ENCODE peak calls at places on chromosomes 6 and 20, in nine cellular contexts. T, H, J, M, N, U, D, B and O are unnamed samples.

GRCh38 chr6:168640738-168641137 is 199.8 kb downstream of the SMOC2 start:
- DNase-seq in T (no peak), H (no peak), J (no peak), M (no peak), N (no peak), U (no peak), D (no peak), B (no peak), O (no peak)

GRCh38 chr6:160427312-160428068 is 79.3 kb downstream of the SLC22A3 start:
- DNase-seq in T (no peak), H (no peak), J (no peak), M (no peak), N (no peak), U (no peak), D (no peak), B (no peak), O (no peak)

GRCh38 chr6:139603554-139603953 is 229.1 kb upstream of the CITED2 start:
- DNase-seq in T (no peak), H (no peak), J (no peak), M (no peak), N (no peak), U (no peak), D (no peak), B (no peak), O (no peak)

GRCh38 chr6:75882734-75883133 is 133.7 kb downstream of the MYO6 start:
- DNase-seq in T (no peak), H (no peak), J (no peak), M (peak; percentile 68), N (no peak), U (no peak), D (no peak), B (no peak), O (no peak)

GRCh38 chr6:2857580-2858337 is 16.1 kb upstream of the SERPINB1 start:
- DNase-seq in T (peak; percentile 58), H (peak; percentile 66), J (no peak), M (peak; percentile 82), N (no peak), U (peak; percentile 52), D (peak; percentile 78), B (no peak), O (peak; percentile 82)

GRCh38 chr6:5869676-5870075 is 137.0 kb downstream of the NRN1 start:
- DNase-seq in T (no peak), H (no peak), J (no peak), M (no peak), N (no peak), U (no peak), D (no peak), B (no peak), O (no peak)

GRCh38 chr20:20267685-20268429 is 100.0 kb upstream of the INSM1 start:
- DNase-seq in T (peak; percentile 18), H (no peak), J (no peak), M (no peak), N (no peak), U (no peak), D (no peak), B (peak; percentile 91), O (no peak)

GRCh38 chr6:67825201-67825895 is 809.7 kb upstream of the ADGRB3 start:
- DNase-seq in T (peak; percentile 5), H (no peak), J (no peak), M (no peak), N (no peak), U (no peak), D (no peak), B (no peak), O (no peak)

GRCh38 chr6:39824030-39824926 is 32.1 kb downstream of the DAAM2 start:
- DNase-seq in T (no peak), H (no peak), J (no peak), M (no peak), N (no peak), U (no peak), D (no peak), B (peak; percentile 47), O (no peak)